ENCODE peak calls at places on chromosomes 1 and 21, in five cellular contexts. Y, H, J, U and P are unnamed samples.

GRCh38 chr21:41032536-41032935 is 135.4 kb upstream of the BACE2 start:
- DNase-seq in Y (no peak), U (no peak), J (peak; percentile 59), H (no peak), P (peak; percentile 33)

GRCh38 chr1:65027699-65028358 is 61.5 kb upstream of the JAK1 start:
- DNase-seq in H (no peak), J (peak; percentile 12), Y (no peak), U (no peak), P (peak; percentile 52)

GRCh38 chr1:32798679-32799416 is 18.3 kb downstream of the YARS1 start:
- DNase-seq in J (no peak), U (no peak), Y (no peak), H (no peak), P (peak; percentile 35)

GRCh38 chr1:85563139-85563538 is 17.4 kb upstream of the CCN1 start:
- DNase-seq in J (no peak), H (peak; percentile 19), U (no peak), Y (no peak), P (no peak)

GRCh38 chr1:203772836-203773235 is 7.9 kb downstream of the LAX1 start:
- DNase-seq in J (no peak), Y (no peak), U (no peak), H (no peak), P (no peak)

GRCh38 chr1:184025242-184025675 is 12.3 kb downstream of the COLGALT2 start:
- DNase-seq in J (peak; percentile 96), Y (peak; percentile 64), H (peak; percentile 95), U (no peak), P (peak; percentile 70)

GRCh38 chr21:37873655-37874054 is 42.6 kb downstream of the KCNJ6 start:
- DNase-seq in H (peak; percentile 43), J (no peak), U (peak; percentile 7), Y (no peak), P (peak; percentile 8)

GRCh38 chr1:3712573-3713535 is 39.4 kb upstream of the CCDC27 start:
- DNase-seq in H (no peak), Y (no peak), U (no peak), J (no peak), P (no peak)

GRCh38 chr1:32872189-32872898 is 1.6 kb upstream of the FNDC5 start:
- DNase-seq in H (peak; percentile 11), U (peak; percentile 28), J (peak; percentile 2), Y (peak; percentile 94), P (peak; percentile 63)

GRCh38 chr1:181134543-181135461 is 46.3 kb downstream of the IER5 start:
- DNase-seq in Y (no peak), H (peak; percentile 77), J (peak; percentile 82), U (peak; percentile 77), P (peak; percentile 53)

GRCh38 chr1:209993061-209993830 is 55.2 kb downstream of the SYT14 start:
- DNase-seq in Y (no peak), J (no peak), U (no peak), H (no peak), P (no peak)

GRCh38 chr1:227849251-227849650 is 33.8 kb downstream of the PRSS38 start:
- DNase-seq in Y (no peak), U (no peak), J (no peak), H (no peak), P (no peak)

DNA sequence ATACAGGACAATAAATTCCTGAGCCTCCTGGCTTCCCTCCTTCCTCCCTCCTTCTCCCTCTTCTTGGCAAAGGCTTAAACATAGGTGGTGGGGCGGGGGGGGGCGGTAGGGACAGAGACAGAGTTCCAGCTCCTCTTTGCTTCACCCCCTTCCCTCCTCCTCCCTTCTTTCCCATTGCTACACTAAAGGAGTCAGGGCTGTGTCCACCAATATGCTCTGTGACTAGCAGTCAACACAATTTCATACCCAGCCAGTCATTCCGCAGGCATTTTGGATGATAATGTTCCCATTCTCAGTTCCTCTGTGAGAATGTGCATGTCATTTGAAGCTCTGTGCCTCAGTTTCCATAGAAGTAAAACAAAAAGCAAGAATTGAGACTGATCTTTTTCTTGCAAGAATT is 1.7 kb downstream of the LMOD1 start:
- DNase-seq in U (no peak), Y (no peak), J (no peak), H (peak; percentile 21), P (no peak)
- H3K4me3 ChIP-seq in U (no peak overlapping the region), Y (no peak overlapping the region), J (peak overlapping the region; percentile 56), H (peak overlapping the region; percentile 72), P (no peak overlapping the region)

GRCh38 chr1:27635410-27636142 is 591 bp upstream of the FGR start:
- DNase-seq in H (no peak), U (no peak), J (no peak), Y (no peak), P (no peak)

GRCh38 chr1:27633298-27633610 is 1.7 kb downstream of the FGR start:
- DNase-seq in U (no peak), J (no peak), Y (no peak), H (no peak), P (no peak)

GRCh38 chr1:27633640-27634165 is 1.3 kb downstream of the FGR start:
- DNase-seq in H (no peak), Y (no peak), U (no peak), J (no peak), P (no peak)

GRCh38 chr1:27634166-27634981 is 611 bp downstream of the FGR start:
- DNase-seq in J (no peak), U (no peak), H (no peak), Y (peak; percentile 45), P (no peak)

GRCh38 chr1:27634982-27635362 is at the start of gene FGR:
- DNase-seq in J (no peak), Y (no peak), H (no peak), U (no peak), P (no peak)
- H3K4me2 ChIP-seq in J (peak within 1 kb of the TSS; percentile 81), Y (peak within 1 kb of the TSS; percentile 80), H (no peak within 1 kb of the TSS), U (no peak within 1 kb of the TSS), P (no peak within 1 kb of the TSS)

DNA sequence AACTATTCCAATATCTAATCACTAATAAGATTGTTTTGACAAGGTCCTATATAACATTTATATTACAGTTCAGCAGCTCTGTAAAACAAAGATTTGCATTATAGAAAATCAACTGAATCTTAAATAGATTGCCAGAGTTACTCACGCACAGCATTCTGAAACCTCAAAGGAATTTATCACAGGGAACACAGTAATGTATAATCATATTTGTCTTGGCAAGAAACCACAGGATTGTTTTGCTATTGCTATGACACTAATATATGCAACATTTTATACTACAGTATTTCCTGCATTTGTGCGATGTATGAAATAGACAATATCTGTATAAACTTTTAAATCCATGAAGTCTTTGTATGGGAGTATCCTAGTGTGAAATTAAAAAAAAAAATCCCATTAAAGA is 101.4 kb downstream of the PLPPR5 start:
- DNase-seq in U (peak; percentile 9), Y (no peak), H (peak; percentile 88), J (peak; percentile 78), P (peak; percentile 95)
- H3K4me3 ChIP-seq in U (no peak overlapping the region), Y (no peak overlapping the region), H (no peak overlapping the region), J (no peak overlapping the region), P (peak overlapping the region; percentile 41)

GRCh38 chr21:44049606-44050005 is 37.5 kb downstream of the TRAPPC10 start:
- DNase-seq in Y (no peak), J (no peak), H (no peak), U (no peak), P (no peak)
- H3K4me2 ChIP-seq in Y (no peak overlapping the region), J (no peak overlapping the region), H (no peak overlapping the region), U (no peak overlapping the region), P (no peak overlapping the region)

GRCh38 chr1:1058088-1058905 is 15.8 kb downstream of the RNF223 start:
- DNase-seq in H (no peak), Y (peak; percentile 63), U (no peak), J (no peak), P (peak; percentile 48)
- H3K4me3 ChIP-seq in H (peak overlapping the region; percentile 83), Y (peak overlapping the region; percentile 58), U (peak overlapping the region; percentile 74), J (no peak overlapping the region), P (peak overlapping the region; percentile 85)

DNA sequence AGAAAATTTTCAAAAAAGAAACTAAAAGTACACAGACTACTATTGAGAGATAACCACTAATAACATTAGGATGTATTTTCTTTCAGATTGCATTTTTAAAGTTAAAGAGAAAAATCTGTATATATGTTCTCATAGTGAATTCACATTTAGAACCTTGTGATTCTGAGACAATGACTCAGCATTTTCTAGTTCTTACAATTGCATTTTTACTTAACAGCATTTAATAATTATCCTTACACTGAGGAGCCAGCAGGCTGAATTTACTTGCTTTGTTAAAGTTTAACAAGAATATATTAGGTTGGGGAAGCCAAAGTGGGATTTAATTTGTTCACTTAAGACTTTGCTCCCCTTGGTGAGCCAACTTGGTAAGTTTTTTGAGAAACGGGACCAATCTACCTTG is 4.5 kb downstream of the PATJ start:
- DNase-seq in U (peak; percentile 12), J (no peak), Y (no peak), H (peak; percentile 35), P (peak; percentile 15)
- H3K4me2 ChIP-seq in U (peak overlapping the region; percentile 59), J (no peak overlapping the region), Y (no peak overlapping the region), H (peak overlapping the region; percentile 2), P (no peak overlapping the region)

GRCh38 chr21:32423320-32423719 is 10.8 kb downstream of the EVA1C start:
- DNase-seq in Y (no peak), J (peak; percentile 98), U (no peak), H (peak; percentile 94), P (peak; percentile 89)
- H3K4me3 ChIP-seq in Y (no peak overlapping the region), J (peak overlapping the region; percentile 27), U (no peak overlapping the region), H (no peak overlapping the region), P (peak overlapping the region; percentile 1)

GRCh38 chr1:100137602-100138001 is 4.6 kb downstream of the TRMT13 start:
- DNase-seq in H (no peak), U (no peak), Y (no peak), J (no peak), P (no peak)

GRCh38 chr1:100131623-100132022 is 1.1 kb downstream of the SASS6 start:
- DNase-seq in Y (no peak), J (no peak), H (no peak), U (no peak), P (no peak)

GRCh38 chr1:100132566-100133477 is at the start of the genes SASS6 and TRMT13:
- DNase-seq in Y (peak; percentile 97), H (peak; percentile 99), U (peak; percentile 97), J (peak; percentile 98), P (peak; percentile 97)

GRCh38 chr1:100130552-100131077 is 2.1 kb downstream of the SASS6 start:
- DNase-seq in H (peak; percentile 25), U (no peak), J (no peak), Y (no peak), P (peak; percentile 81)

GRCh38 chr1:100134872-100135271 is 1.9 kb downstream of the TRMT13 start:
- DNase-seq in H (peak; percentile 1), J (no peak), U (no peak), Y (no peak), P (peak; percentile 10)
- H3K4me2 ChIP-seq in H (no peak overlapping the region), J (no peak overlapping the region), U (no peak overlapping the region), Y (no peak overlapping the region), P (peak overlapping the region; percentile 88)

DNA sequence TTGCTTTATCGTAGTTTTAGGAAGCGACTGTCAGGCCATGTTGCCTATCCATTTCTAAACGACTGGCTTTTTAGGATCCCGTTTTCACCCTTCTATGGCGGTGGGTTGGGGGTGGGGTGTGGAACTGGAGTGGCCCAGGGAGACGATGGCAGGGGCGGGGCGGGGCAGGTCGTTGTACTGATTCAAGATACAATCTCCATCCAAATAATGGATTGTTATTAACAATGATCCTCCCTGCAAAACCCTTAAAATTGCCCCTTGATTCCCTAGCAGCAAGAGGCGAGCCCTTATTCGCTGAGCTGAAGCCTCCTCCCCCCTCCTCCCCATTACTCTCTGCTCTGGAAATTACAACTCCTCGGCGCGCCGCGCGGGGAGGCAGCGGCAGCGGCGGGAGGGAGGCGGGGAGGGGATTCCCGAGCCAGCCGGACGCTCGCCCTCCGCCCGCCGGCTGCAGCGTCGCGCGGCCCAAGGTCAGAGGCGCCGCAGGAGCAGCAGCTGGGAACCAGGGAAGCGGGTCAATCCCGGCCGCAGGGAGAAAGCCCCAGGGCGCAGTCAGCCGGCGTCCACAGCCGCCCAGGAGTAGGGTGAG is at the start of gene TRIM67:
- DNase-seq in Y (peak; percentile 74), H (no peak), J (no peak), U (peak; percentile 29), P (no peak)
- H3K4me3 ChIP-seq in Y (peak within 1 kb of the TSS; percentile 46), H (no peak within 1 kb of the TSS), J (peak within 1 kb of the TSS; percentile 53), U (peak within 1 kb of the TSS; percentile 54), P (no peak within 1 kb of the TSS)

GRCh38 chr1:235648954-235649721 is 446 bp downstream of the GNG4 start:
- DNase-seq in U (peak; percentile 50), Y (peak; percentile 91), J (peak; percentile 48), H (peak; percentile 67), P (peak; percentile 38)
- H3K4me2 ChIP-seq in U (peak overlapping the region; percentile 94), Y (peak overlapping the region; percentile 94), J (peak overlapping the region; percentile 74), H (peak overlapping the region; percentile 73), P (peak overlapping the region; percentile 82)